ENCODE peak calls at places on chromosomes 16 and 17, in five cellular contexts. V is fibroblast of mammary gland; A is kidney epithelial cell; P is ELR; J is activated effector memory CD4-positive, alpha-beta T cell treated with Interleukin-2 at 50 U/mL for 16 hours. Y is an unnamed sample.
A peak's percentile ranks its signal among the peaks of the same experiment; 100 is the strongest.

GRCh38 chr17:58411408-58411894 is 5.9 kb downstream of the RNF43 start:
- DNase-seq in P (no peak), A (no peak), J (no peak), V (no peak), Y (no peak)

GRCh38 chr17:48588074-48588415 is 2.0 kb downstream of the HOXB3 start:
- DNase-seq in P (no peak), A (no peak), V (no peak), J (no peak), Y (no peak)

GRCh38 chr16:5056347-5056746 is 9.4 kb downstream of the C16orf89 start:
- DNase-seq in V (peak; percentile 27), P (peak; percentile 47), J (no peak), A (no peak), Y (no peak)

GRCh38 chr17:68431661-68432071 is 25.6 kb downstream of the WIPI1 start:
- DNase-seq in P (peak; percentile 58), J (peak; percentile 20), A (no peak), V (peak; percentile 43), Y (no peak)

GRCh38 chr16:65769776-65770438 is 596.6 kb upstream of the CDH5 start:
- DNase-seq in V (no peak), J (no peak), A (no peak), P (no peak), Y (no peak)

GRCh38 chr16:17160285-17160854 is 310.4 kb downstream of the XYLT1 start:
- DNase-seq in P (peak; percentile 24), J (no peak), V (no peak), A (no peak), Y (no peak)

GRCh38 chr16:66588981-66589713 is 9.9 kb downstream of the CMTM2 start:
- DNase-seq in A (no peak), V (peak; percentile 38), J (peak; percentile 60), P (peak; percentile 62), Y (no peak)

GRCh38 chr17:48429638-48430586 is at the start of gene SKAP1:
- DNase-seq in A (no peak), V (no peak), J (peak; percentile 64), P (no peak), Y (no peak)

GRCh38 chr16:88034770-88035169 is 83.5 kb downstream of the BANP start:
- DNase-seq in P (no peak), A (no peak), V (no peak), J (no peak), Y (no peak)

Y was measured in keratinocyte.